ENCODE peak calls at places on chromosomes 4 and X, in four cellular contexts. E is lung, J is aorta, W is left lung. P is an unnamed sample.

GRCh38 chrX:132622130-132622529 is 133.3 kb upstream of the MBNL3 start:
- DNase-seq in J (no peak), E (no peak), W (no peak), P (no peak)

GRCh38 chrX:38939067-38939466 is 137.8 kb downstream of the MID1IP1 start:
- DNase-seq in E (no peak), J (no peak), W (no peak), P (no peak)

GRCh38 chr4:137124278-137124932 is 407.9 kb downstream of the PCDH18 start:
- DNase-seq in J (no peak), W (no peak), E (no peak), P (peak; percentile 25)

GRCh38 chrX:1336331-1337143 is at the start of gene IL3RA:
- DNase-seq in J (peak; percentile 65), E (peak; percentile 49), W (peak; percentile 79), P (no peak)

GRCh38 chrX:100316987-100317386 is 93.1 kb downstream of the PCDH19 start:
- DNase-seq in E (peak; percentile 54), W (peak; percentile 27), J (no peak), P (no peak)

GRCh38 chr4:113358784-113359183 is 309.3 kb downstream of the ANK2 start:
- DNase-seq in W (no peak), E (no peak), J (no peak), P (peak; percentile 3)

GRCh38 chrX:154761977-154762528 is 611 bp upstream of the DKC1 start:
- DNase-seq in J (no peak), E (no peak), W (no peak), P (peak; percentile 11)

GRCh38 chrX:68440940-68441339 is 7.6 kb upstream of the OPHN1 start:
- DNase-seq in J (peak; percentile 77), W (no peak), E (peak; percentile 51), P (no peak)

GRCh38 chr4:71860643-71861042 is 76.8 kb upstream of the GC start:
- DNase-seq in J (no peak), E (no peak), W (no peak), P (peak; percentile 39)

GRCh38 chr4:22299678-22300077 is 216.2 kb downstream of the ADGRA3 start:
- DNase-seq in J (no peak), E (no peak), W (no peak), P (no peak)

GRCh38 chrX:67619253-67619652 is 75.4 kb downstream of the AR start:
- DNase-seq in W (no peak), J (no peak), E (no peak), P (no peak)

GRCh38 chrX:133989993-133990392 is 4.6 kb upstream of the GPC3 start:
- DNase-seq in E (no peak), W (no peak), J (no peak), P (no peak)
- H3K4me1 ChIP-seq in E (no peaks in the 10 kb centered on the region), W (no peaks in the 10 kb centered on the region), J (no peaks in the 10 kb centered on the region), P (no peaks in the 10 kb centered on the region)

GRCh38 chr4:1246111-1246881 is 2.6 kb downstream of the CTBP1 start:
- DNase-seq in E (peak; percentile 54), J (peak; percentile 75), W (peak; percentile 73), P (peak; percentile 56)
- H3K4me1 ChIP-seq in E (peaks cover 15% of the 10 kb centered on the region), J (peaks cover 3% of the 10 kb centered on the region), W (peaks cover 32% of the 10 kb centered on the region), P (peaks cover 28% of the 10 kb centered on the region)

DNA sequence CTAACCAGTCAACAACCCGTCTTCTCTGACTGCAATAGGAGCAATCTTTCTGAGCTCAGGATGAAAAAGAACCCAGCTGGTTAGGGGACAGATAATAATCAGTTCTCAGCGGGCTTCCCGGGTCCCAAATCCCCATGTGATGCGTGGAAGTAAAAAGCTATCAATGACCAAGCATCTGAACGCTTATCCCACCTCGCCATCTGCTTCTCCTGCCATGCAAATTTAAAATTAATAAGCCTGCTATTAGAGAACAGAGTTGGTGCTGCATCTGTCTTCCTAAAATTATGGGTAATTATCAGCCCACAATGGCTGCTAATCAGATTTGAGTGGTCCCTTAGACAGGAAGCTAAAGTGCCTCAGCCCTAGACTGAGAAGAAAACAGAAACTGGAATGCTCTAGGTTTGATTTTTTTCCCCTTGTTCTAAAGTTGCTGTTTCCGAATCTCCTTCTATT is 37.5 kb downstream of the AFAP1 start:
- DNase-seq in E (no peak), W (no peak), J (no peak), P (no peak)
- H3K4me1 ChIP-seq in E (peaks cover 8% of the 10 kb centered on the region), W (peaks cover 9% of the 10 kb centered on the region), J (peaks cover 2% of the 10 kb centered on the region), P (no peaks in the 10 kb centered on the region)

DNA sequence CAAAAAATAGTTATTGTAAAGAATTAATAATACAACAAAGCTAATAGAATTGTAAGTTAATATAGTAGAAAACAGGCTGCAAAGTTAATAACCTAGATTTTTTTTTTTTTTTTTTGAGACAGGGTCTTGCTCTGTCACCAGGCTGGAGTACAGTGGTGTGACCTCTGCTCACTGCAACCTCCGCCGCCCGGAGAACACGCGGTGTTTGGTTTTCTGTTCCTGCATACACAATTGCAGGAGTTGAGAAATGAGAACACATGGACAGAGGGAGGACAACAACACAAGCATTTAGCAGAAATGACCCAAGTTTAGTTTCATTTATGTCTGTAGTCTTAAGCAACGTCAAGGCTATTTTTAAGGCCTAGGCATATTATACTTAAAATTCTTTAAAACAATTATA is 145.9 kb upstream of the PCDH10 start:
- DNase-seq in E (no peak), W (no peak), J (no peak), P (no peak)
- H3K4me1 ChIP-seq in E (no peaks in the 10 kb centered on the region), W (no peaks in the 10 kb centered on the region), J (no peaks in the 10 kb centered on the region), P (no peaks in the 10 kb centered on the region)

GRCh38 chr4:98290511-98290910 is 29.3 kb downstream of the RAP1GDS1 start:
- DNase-seq in J (no peak), E (no peak), W (no peak), P (no peak)
- H3K4me1 ChIP-seq in J (no peaks in the 10 kb centered on the region), E (peaks cover 10% of the 10 kb centered on the region), W (no peaks in the 10 kb centered on the region), P (peaks cover 65% of the 10 kb centered on the region)

GRCh38 chr4:52638717-52639116 is 20.4 kb downstream of the USP46 start:
- DNase-seq in E (no peak), W (no peak), J (no peak), P (peak; percentile 9)
- H3K4me1 ChIP-seq in E (peaks cover 33% of the 10 kb centered on the region), W (peaks cover 2% of the 10 kb centered on the region), J (peaks cover 11% of the 10 kb centered on the region), P (peaks cover 6% of the 10 kb centered on the region)

GRCh38 chr4:81424336-81424735 is 47.4 kb downstream of the RASGEF1B start:
- DNase-seq in E (no peak), W (no peak), J (no peak), P (no peak)
- H3K4me1 ChIP-seq in E (no peaks in the 10 kb centered on the region), W (no peaks in the 10 kb centered on the region), J (no peaks in the 10 kb centered on the region), P (peaks cover 9% of the 10 kb centered on the region)

GRCh38 chr4:10098770-10099139 is 17.8 kb downstream of the WDR1 start:
- DNase-seq in W (peak; percentile 60), J (no peak), E (no peak), P (no peak)

GRCh38 chr4:10096201-10096975 is 20.2 kb downstream of the WDR1 start:
- DNase-seq in W (peak; percentile 86), J (no peak), E (peak; percentile 64), P (no peak)

GRCh38 chr4:10099521-10100325 is 16.9 kb downstream of the WDR1 start:
- DNase-seq in W (peak; percentile 48), J (no peak), E (no peak), P (no peak)

GRCh38 chr4:10096976-10097330 is 19.6 kb downstream of the WDR1 start:
- DNase-seq in W (peak; percentile 74), E (no peak), J (no peak), P (no peak)

DNA sequence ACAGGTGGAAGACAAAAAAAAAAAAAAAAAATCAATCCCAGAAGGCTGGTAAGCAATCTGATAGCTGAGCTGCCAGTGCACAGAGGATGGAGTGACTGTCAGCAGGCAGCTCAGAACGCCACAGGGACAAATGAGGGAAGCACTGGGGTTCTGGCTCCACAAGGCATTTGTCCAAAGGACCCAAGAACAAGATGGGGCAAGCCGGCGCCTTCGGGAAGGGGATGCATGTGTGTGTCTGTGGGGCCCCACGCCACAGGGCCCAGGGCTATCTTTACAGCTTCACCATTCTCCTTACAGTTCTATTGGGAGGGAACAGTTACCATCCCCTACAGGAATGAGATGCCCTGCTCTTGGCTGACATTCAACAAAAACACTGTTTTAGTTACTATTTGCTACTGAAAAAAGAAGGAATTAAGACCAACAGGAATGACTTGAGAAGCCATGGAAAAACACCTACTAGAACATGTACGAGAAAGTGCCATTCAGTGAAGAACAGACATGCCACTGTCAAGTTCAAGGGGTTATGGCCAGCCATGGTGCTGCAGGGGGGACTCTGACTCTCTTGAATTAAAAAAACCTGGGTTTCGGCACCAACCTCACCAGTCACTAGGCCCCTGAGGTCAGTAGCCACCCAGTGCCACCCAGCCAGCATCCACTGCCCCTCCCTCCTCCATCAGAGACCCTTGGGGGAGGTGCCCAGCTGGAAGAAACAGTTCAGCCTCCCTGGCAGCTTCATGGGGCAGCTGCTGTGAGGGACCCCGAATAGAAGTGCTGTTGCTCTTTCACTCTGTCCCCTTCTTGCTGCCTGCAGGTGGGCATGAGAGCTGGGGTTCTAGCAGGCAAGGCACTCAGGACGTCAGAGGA is 18.5 kb downstream of the WDR1 start:
- DNase-seq in J (no peak), W (peak; percentile 51), E (no peak), P (no peak)
- H3K4me1 ChIP-seq in J (peaks cover 5% of the 10 kb centered on the region), W (peaks cover 34% of the 10 kb centered on the region), E (peaks cover 32% of the 10 kb centered on the region), P (no peaks in the 10 kb centered on the region)

GRCh38 chrX:116276191-116276700 is 105.7 kb downstream of the AGTR2 start:
- DNase-seq in W (no peak), E (no peak), J (no peak), P (no peak)
- H3K4me1 ChIP-seq in W (no peaks in the 10 kb centered on the region), E (no peaks in the 10 kb centered on the region), J (no peaks in the 10 kb centered on the region), P (no peaks in the 10 kb centered on the region)

DNA sequence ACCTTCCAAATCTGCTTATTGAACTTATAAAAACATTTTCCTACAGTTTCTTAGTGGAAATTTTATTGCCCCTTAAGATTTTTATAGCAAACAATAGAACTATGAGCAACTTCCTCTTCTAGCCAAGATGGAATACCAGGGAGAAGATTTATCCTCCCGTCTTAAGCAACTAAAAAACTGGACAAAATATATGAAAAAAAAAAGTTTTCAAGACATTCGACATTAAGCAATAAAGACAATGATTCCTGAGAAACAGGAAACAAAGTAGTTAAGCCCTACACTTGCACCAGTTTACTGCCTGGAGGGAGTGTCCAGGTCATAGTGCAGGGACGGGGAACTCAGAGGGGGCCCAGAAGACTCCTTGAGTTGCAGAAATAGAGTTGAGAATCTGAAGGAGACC is 516.1 kb upstream of the DIPK2B start:
- DNase-seq in E (no peak), W (no peak), J (no peak), P (no peak)
- H3K4me1 ChIP-seq in E (no peaks in the 10 kb centered on the region), W (no peaks in the 10 kb centered on the region), J (no peaks in the 10 kb centered on the region), P (no peaks in the 10 kb centered on the region)